ENCODE peak calls at places on chromosomes 13 and 19, in six cellular contexts. One of them, this sample, is unnamed.

GRCh38 chr13:83219832-83220231 is 662.4 kb downstream of the SLITRK1 start:
- DNase-seq in GM12878: no peak
- DNase-seq in HepG2: no peak
- DNase-seq in endothelial cell of umbilical vein: no peak
- DNase-seq in K562: no peak
- DNase-seq in A549: no peak
- DNase-seq in this sample: no peak

GRCh38 chr19:29565171-29565570 is 39.4 kb downstream of the VSTM2B start:
- DNase-seq in endothelial cell of umbilical vein: no peak
- DNase-seq in A549: no peak
- DNase-seq in GM12878: no peak
- DNase-seq in HepG2: no peak
- DNase-seq in K562: no peak
- DNase-seq in this sample: no peak

GRCh38 chr13:56351041-56351440 is 789.7 kb upstream of the PRR20A start:
- DNase-seq in endothelial cell of umbilical vein: no peak
- DNase-seq in GM12878: no peak
- DNase-seq in A549: no peak
- DNase-seq in HepG2: no peak
- DNase-seq in K562: no peak
- DNase-seq in this sample: no peak

GRCh38 chr13:30134578-30134977 is 172.8 kb downstream of the KATNAL1 start:
- DNase-seq in K562: no peak
- DNase-seq in A549: no peak
- DNase-seq in endothelial cell of umbilical vein: no peak
- DNase-seq in GM12878: no peak
- DNase-seq in HepG2: no peak
- DNase-seq in this sample: no peak

GRCh38 chr13:39956036-39956435 is 300.6 kb downstream of the COG6 start:
- DNase-seq in GM12878: peak
- DNase-seq in HepG2: no peak
- DNase-seq in endothelial cell of umbilical vein: no peak
- DNase-seq in A549: no peak
- DNase-seq in K562: no peak
- DNase-seq in this sample: no peak

GRCh38 chr19:5046339-5047039 is 77.6 kb downstream of the KDM4B start:
- DNase-seq in K562: no peak
- DNase-seq in A549: peak
- DNase-seq in endothelial cell of umbilical vein: no peak
- DNase-seq in GM12878: no peak
- DNase-seq in HepG2: peak
- DNase-seq in this sample: peak

GRCh38 chr19:27392027-27392632 is 1820.8 kb downstream of the UQCRFS1 start:
- DNase-seq in A549: no peak
- DNase-seq in GM12878: no peak
- DNase-seq in HepG2: no peak
- DNase-seq in K562: no peak
- DNase-seq in endothelial cell of umbilical vein: no peak
- DNase-seq in this sample: no peak

GRCh38 chr13:70964124-70964523 is 855.9 kb upstream of the KLHL1 start:
- DNase-seq in GM12878: no peak
- DNase-seq in endothelial cell of umbilical vein: peak
- DNase-seq in K562: no peak
- DNase-seq in A549: no peak
- DNase-seq in HepG2: peak
- DNase-seq in this sample: peak

GRCh38 chr19:29670255-29670654 is 5.0 kb downstream of the PLEKHF1 start:
- DNase-seq in GM12878: no peak
- DNase-seq in endothelial cell of umbilical vein: no peak
- DNase-seq in K562: no peak
- DNase-seq in HepG2: no peak
- DNase-seq in A549: no peak
- DNase-seq in this sample: no peak

GRCh38 chr19:17943284-17944221 is 10.7 kb downstream of the CCDC124 start:
- DNase-seq in HepG2: no peak
- DNase-seq in endothelial cell of umbilical vein: no peak
- DNase-seq in K562: peak
- DNase-seq in GM12878: no peak
- DNase-seq in A549: no peak
- DNase-seq in this sample: no peak

GRCh38 chr13:67966065-67966464 is 735.9 kb upstream of the PCDH9 start:
- DNase-seq in K562: no peak
- DNase-seq in GM12878: no peak
- DNase-seq in A549: no peak
- DNase-seq in HepG2: no peak
- DNase-seq in endothelial cell of umbilical vein: no peak
- DNase-seq in this sample: no peak

GRCh38 chr19:13119654-13120053 is 1.6 kb downstream of the NACC1 start:
- DNase-seq in A549: no peak
- DNase-seq in HepG2: no peak
- DNase-seq in GM12878: no peak
- DNase-seq in K562: no peak
- DNase-seq in endothelial cell of umbilical vein: no peak
- DNase-seq in this sample: peak

GRCh38 chr13:99178636-99179035 is 22.0 kb upstream of the UBAC2 start:
- DNase-seq in HepG2: no peak
- DNase-seq in K562: no peak
- DNase-seq in GM12878: no peak
- DNase-seq in A549: no peak
- DNase-seq in endothelial cell of umbilical vein: no peak
- DNase-seq in this sample: peak

GRCh38 chr13:27830010-27830409 is 37.7 kb downstream of the GSX1 start:
- DNase-seq in GM12878: no peak
- DNase-seq in A549: peak
- DNase-seq in endothelial cell of umbilical vein: peak
- DNase-seq in HepG2: no peak
- DNase-seq in K562: peak
- DNase-seq in this sample: peak

GRCh38 chr19:2282062-2282861 is at the start of gene PEAK3:
- DNase-seq in HepG2: no peak
- DNase-seq in GM12878: no peak
- DNase-seq in K562: peak
- DNase-seq in A549: no peak
- DNase-seq in endothelial cell of umbilical vein: peak
- DNase-seq in this sample: peak

GRCh38 chr13:87535911-87536310 is 135.3 kb upstream of the SLITRK5 start:
- DNase-seq in endothelial cell of umbilical vein: no peak
- DNase-seq in HepG2: no peak
- DNase-seq in GM12878: no peak
- DNase-seq in A549: no peak
- DNase-seq in K562: no peak
- DNase-seq in this sample: no peak

GRCh38 chr13:114258589-114258988 is 22.8 kb upstream of the UPF3A start:
- DNase-seq in GM12878: no peak
- DNase-seq in K562: no peak
- DNase-seq in HepG2: no peak
- DNase-seq in endothelial cell of umbilical vein: no peak
- DNase-seq in A549: no peak
- DNase-seq in this sample: no peak

GRCh38 chr13:41962994-41963393 is 2.1 kb upstream of the VWA8 start:
- DNase-seq in HepG2: no peak
- DNase-seq in A549: no peak
- DNase-seq in endothelial cell of umbilical vein: no peak
- DNase-seq in GM12878: no peak
- DNase-seq in K562: no peak
- DNase-seq in this sample: no peak

GRCh38 chr19:4594199-4594598 is 34.7 kb upstream of the SEMA6B start:
- DNase-seq in K562: no peak
- DNase-seq in GM12878: no peak
- DNase-seq in A549: no peak
- DNase-seq in endothelial cell of umbilical vein: no peak
- DNase-seq in HepG2: no peak
- DNase-seq in this sample: no peak

GRCh38 chr13:80379245-80379644 is 38.3 kb upstream of the SPRY2 start:
- DNase-seq in GM12878: no peak
- DNase-seq in K562: no peak
- DNase-seq in HepG2: no peak
- DNase-seq in endothelial cell of umbilical vein: no peak
- DNase-seq in A549: peak
- DNase-seq in this sample: no peak

GRCh38 chr13:107680115-107680514 is 535.2 kb downstream of the LIG4 start:
- DNase-seq in K562: no peak
- DNase-seq in HepG2: no peak
- DNase-seq in A549: no peak
- DNase-seq in endothelial cell of umbilical vein: peak
- DNase-seq in GM12878: no peak
- DNase-seq in this sample: no peak

GRCh38 chr13:27203854-27204253 is 32.2 kb upstream of the USP12 start:
- DNase-seq in GM12878: no peak
- DNase-seq in endothelial cell of umbilical vein: peak
- DNase-seq in A549: no peak
- DNase-seq in HepG2: peak
- DNase-seq in K562: no peak
- DNase-seq in this sample: peak

GRCh38 chr13:113216165-113217056 is 7.0 kb downstream of the CUL4A start:
- DNase-seq in K562: no peak
- DNase-seq in HepG2: peak
- DNase-seq in A549: no peak
- DNase-seq in endothelial cell of umbilical vein: peak
- DNase-seq in GM12878: no peak
- DNase-seq in this sample: no peak

GRCh38 chr19:5340637-5341447 is at the start of gene PTPRS:
- DNase-seq in A549: peak
- DNase-seq in endothelial cell of umbilical vein: peak
- DNase-seq in K562: peak
- DNase-seq in HepG2: peak
- DNase-seq in GM12878: no peak
- DNase-seq in this sample: peak

GRCh38 chr13:51731759-51732158 is 72.2 kb downstream of the DHRS12 start:
- DNase-seq in A549: peak
- DNase-seq in GM12878: no peak
- DNase-seq in K562: no peak
- DNase-seq in endothelial cell of umbilical vein: no peak
- DNase-seq in HepG2: no peak
- DNase-seq in this sample: peak
- TF ChIP-seq MAX in A549: no peak
- TF ChIP-seq MAX in GM12878: no peak
- TF ChIP-seq MAX in K562: no peak
- TF ChIP-seq MAX in endothelial cell of umbilical vein: no peak
- TF ChIP-seq MAX in HepG2: no peak
- TF ChIP-seq MAX in this sample: no peak

DNA sequence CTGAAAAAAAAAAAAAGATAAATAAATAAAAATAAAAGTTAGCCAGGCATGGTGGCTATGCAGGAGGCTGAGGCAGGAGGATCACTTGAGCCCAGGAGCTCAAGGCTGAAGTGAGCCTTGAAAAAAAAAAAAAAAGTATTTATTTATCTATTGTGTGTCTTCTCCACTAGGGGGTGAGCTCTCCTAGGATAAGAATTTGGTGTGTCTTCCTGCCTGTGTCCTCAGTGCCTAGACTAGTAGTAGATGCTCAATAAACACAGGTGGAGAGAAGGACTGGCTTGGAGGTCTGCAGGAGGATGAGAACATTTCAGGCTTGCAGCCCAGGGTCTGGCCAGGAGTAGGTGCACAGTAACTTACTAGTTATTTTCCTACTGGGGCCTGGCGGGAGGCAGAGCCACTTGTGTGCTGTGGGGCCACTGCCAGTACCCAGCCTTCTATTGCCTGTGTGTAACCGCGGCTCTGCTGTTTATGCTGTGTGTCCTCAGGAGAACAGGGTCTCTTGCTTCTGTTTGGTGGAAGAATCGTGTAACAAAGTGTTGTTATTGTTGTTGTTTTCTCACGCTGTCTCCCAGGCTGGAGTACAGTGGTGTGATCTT is 5.4 kb downstream of the LMTK3 start:
- DNase-seq in endothelial cell of umbilical vein: no peak
- DNase-seq in GM12878: no peak
- DNase-seq in HepG2: peak
- DNase-seq in A549: no peak
- DNase-seq in K562: peak
- DNase-seq in this sample: peak
- TF ChIP-seq MYC in endothelial cell of umbilical vein: no peak
- TF ChIP-seq MYC in GM12878: no peak
- TF ChIP-seq MYC in HepG2: no peak
- TF ChIP-seq MYC in A549: no peak
- TF ChIP-seq MYC in K562: no peak
- TF ChIP-seq MYC in this sample: no peak

GRCh38 chr13:19089315-19089714 is 92.3 kb downstream of the TUBA3C start:
- DNase-seq in endothelial cell of umbilical vein: no peak
- DNase-seq in GM12878: no peak
- DNase-seq in HepG2: peak
- DNase-seq in A549: no peak
- DNase-seq in K562: peak
- DNase-seq in this sample: peak

GRCh38 chr13:19085258-19085657 is 96.4 kb downstream of the TUBA3C start:
- DNase-seq in A549: no peak
- DNase-seq in GM12878: no peak
- DNase-seq in endothelial cell of umbilical vein: no peak
- DNase-seq in K562: no peak
- DNase-seq in HepG2: no peak
- DNase-seq in this sample: no peak

GRCh38 chr13:19088416-19088815 is 93.2 kb downstream of the TUBA3C start:
- DNase-seq in endothelial cell of umbilical vein: no peak
- DNase-seq in A549: no peak
- DNase-seq in K562: no peak
- DNase-seq in HepG2: no peak
- DNase-seq in GM12878: no peak
- DNase-seq in this sample: no peak

GRCh38 chr13:19083340-19083739 is 98.3 kb downstream of the TUBA3C start:
- DNase-seq in K562: no peak
- DNase-seq in A549: no peak
- DNase-seq in endothelial cell of umbilical vein: no peak
- DNase-seq in HepG2: no peak
- DNase-seq in GM12878: no peak
- DNase-seq in this sample: no peak

DNA sequence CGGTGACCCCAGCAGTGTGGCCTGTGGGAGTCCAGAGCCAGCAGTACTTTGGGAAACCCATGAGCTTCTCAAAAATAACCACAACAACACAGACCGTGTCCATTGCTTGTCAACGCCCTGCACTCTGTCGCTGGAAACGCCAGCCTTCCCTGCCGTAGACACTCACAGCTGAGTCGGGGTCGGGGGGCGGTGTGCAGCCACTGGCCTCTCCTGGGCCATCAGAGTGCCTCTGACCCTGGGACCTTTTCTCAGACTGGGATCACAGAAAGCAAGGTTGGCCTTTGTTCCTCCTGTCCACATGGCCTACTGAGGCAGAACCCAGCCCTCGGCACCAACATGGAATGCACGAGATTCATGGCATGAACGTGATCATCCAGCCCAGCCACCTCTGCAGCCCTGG is 95.7 kb downstream of the TUBA3C start:
- DNase-seq in endothelial cell of umbilical vein: no peak
- DNase-seq in A549: no peak
- DNase-seq in GM12878: no peak
- DNase-seq in HepG2: no peak
- DNase-seq in K562: no peak
- DNase-seq in this sample: no peak
- TF ChIP-seq MAX in endothelial cell of umbilical vein: no peak
- TF ChIP-seq MAX in A549: no peak
- TF ChIP-seq MAX in GM12878: no peak
- TF ChIP-seq MAX in HepG2: no peak
- TF ChIP-seq MAX in K562: no peak
- TF ChIP-seq MAX in this sample: no peak

DNA sequence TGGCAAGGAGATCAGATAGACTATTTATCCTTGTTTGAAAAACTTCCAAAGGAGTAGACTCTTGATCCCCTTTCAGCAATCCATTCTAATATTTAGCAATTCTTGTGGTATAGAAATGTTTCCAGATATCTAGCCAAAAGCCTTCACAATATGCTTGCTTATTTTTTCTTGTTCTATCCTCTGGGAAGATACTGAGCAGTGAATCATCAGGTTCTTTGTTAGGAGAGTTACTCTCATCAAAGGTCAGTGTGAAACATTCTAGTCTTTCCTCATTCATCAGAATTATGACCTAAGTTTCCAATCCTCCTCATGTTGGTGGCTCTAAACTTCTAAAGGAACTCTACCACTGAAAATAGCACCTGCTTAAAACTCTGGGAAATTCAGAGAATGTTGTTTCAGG is 3.9 kb downstream of the GPC6 start:
- DNase-seq in GM12878: no peak
- DNase-seq in A549: no peak
- DNase-seq in endothelial cell of umbilical vein: no peak
- DNase-seq in K562: no peak
- DNase-seq in HepG2: peak
- DNase-seq in this sample: no peak
- TF ChIP-seq MYC in GM12878: no peak
- TF ChIP-seq MYC in A549: no peak
- TF ChIP-seq MYC in endothelial cell of umbilical vein: no peak
- TF ChIP-seq MYC in K562: no peak
- TF ChIP-seq MYC in HepG2: no peak
- TF ChIP-seq MYC in this sample: no peak